ENCODE peak calls at places on chromosomes 5 and 9, in six cellular contexts. P, Y, X, F, G and R are unnamed samples.

GRCh38 chr5:95818181-95819147 is 4.1 kb downstream of the GLRX start:
- DNase-seq in P (no peak), Y (no peak), X (no peak), F (no peak), G (no peak), R (no peak)

GRCh38 chr9:123470991-123471770 is 115.2 kb downstream of the CRB2 start:
- DNase-seq in P (no peak), Y (no peak), X (no peak), F (no peak), G (no peak), R (no peak)

GRCh38 chr9:113631811-113632665 is 168.5 kb downstream of the RGS3 start:
- DNase-seq in P (no peak), Y (no peak), X (no peak), F (no peak), G (no peak), R (no peak)

GRCh38 chr5:180873628-180874520 is 12.8 kb upstream of the ZFP62 start:
- DNase-seq in P (peak; percentile 36), Y (peak; percentile 20), X (no peak), F (peak; percentile 74), G (no peak), R (no peak)

GRCh38 chr9:22056402-22056801 is 47.3 kb upstream of the CDKN2B start:
- DNase-seq in P (no peak), Y (no peak), X (no peak), F (no peak), G (no peak), R (no peak)

GRCh38 chr5:170420809-170421412 is 31.7 kb upstream of the KCNMB1 start:
- DNase-seq in P (no peak), Y (peak; percentile 43), X (peak; percentile 26), F (peak; percentile 40), G (no peak), R (peak; percentile 64)

GRCh38 chr5:61327761-61328753 is 4.0 kb upstream of the ZSWIM6 start:
- DNase-seq in P (peak; percentile 48), Y (peak; percentile 89), X (no peak), F (no peak), G (no peak), R (no peak)

GRCh38 chr5:108655750-108656450 is 91.8 kb upstream of the FER start:
- DNase-seq in P (no peak), Y (peak; percentile 68), X (no peak), F (no peak), G (no peak), R (no peak)

GRCh38 chr9:33923998-33924701 is 107.2 kb downstream of the UBE2R2 start:
- DNase-seq in P (no peak), Y (no peak), X (no peak), F (no peak), G (peak; percentile 49), R (no peak)

GRCh38 chr5:54090495-54091084 is 219.8 kb downstream of the ARL15 start:
- DNase-seq in P (no peak), Y (peak; percentile 88), X (no peak), F (no peak), G (no peak), R (no peak)

GRCh38 chr9:137301086-137301947 is 754 bp downstream of the NRARP start:
- DNase-seq in P (no peak), Y (peak; percentile 43), X (peak; percentile 34), F (peak; percentile 32), G (peak; percentile 79), R (peak; percentile 76)

GRCh38 chr5:149207821-149208220 is 63.8 kb upstream of the AFAP1L1 start:
- DNase-seq in P (no peak), Y (no peak), X (no peak), F (no peak), G (no peak), R (no peak)

GRCh38 chr9:127490831-127491230 is 39.5 kb downstream of the LRSAM1 start:
- DNase-seq in P (no peak), Y (no peak), X (no peak), F (no peak), G (no peak), R (no peak)

GRCh38 chr9:69470186-69470977 is 145.4 kb downstream of the ENTREP1 start:
- DNase-seq in P (no peak), Y (no peak), X (no peak), F (peak; percentile 92), G (no peak), R (peak; percentile 1)

GRCh38 chr5:14706615-14707021 is 42.1 kb downstream of the OTULIN start:
- DNase-seq in P (no peak), Y (peak; percentile 65), X (no peak), F (no peak), G (no peak), R (no peak)

GRCh38 chr5:80174790-80175189 is 81.1 kb downstream of the SERINC5 start:
- DNase-seq in P (no peak), Y (no peak), X (no peak), F (no peak), G (no peak), R (no peak)

GRCh38 chr5:103446813-103447212 is 115.8 kb downstream of the NUDT12 start:
- DNase-seq in P (no peak), Y (no peak), X (no peak), F (no peak), G (no peak), R (no peak)

GRCh38 chr5:67453526-67453925 is 256.9 kb upstream of the CD180 start:
- DNase-seq in P (no peak), Y (peak; percentile 88), X (no peak), F (no peak), G (no peak), R (no peak)

GRCh38 chr9:133207540-133208170 is 1.4 kb downstream of the OBP2B start:
- DNase-seq in P (no peak), Y (no peak), X (no peak), F (no peak), G (no peak), R (no peak)

GRCh38 chr9:8696536-8696935 is 897.0 kb upstream of the DMAC1 start:
- DNase-seq in P (no peak), Y (no peak), X (no peak), F (no peak), G (no peak), R (no peak)

GRCh38 chr9:131237931-131238401 is 38.3 kb downstream of the FAM78A start:
- DNase-seq in P (peak; percentile 76), Y (peak; percentile 90), X (peak; percentile 72), F (peak; percentile 72), G (peak; percentile 54), R (no peak)

GRCh38 chr9:81410201-81410600 is 279.1 kb downstream of the TLE1 start:
- DNase-seq in P (no peak), Y (peak; percentile 94), X (no peak), F (no peak), G (no peak), R (no peak)

GRCh38 chr9:18325337-18326011 is 148.5 kb upstream of the ADAMTSL1 start:
- DNase-seq in P (no peak), Y (no peak), X (no peak), F (no peak), G (no peak), R (no peak)

GRCh38 chr9:107486674-107487520 is 2.7 kb downstream of the KLF4 start:
- DNase-seq in P (no peak), Y (no peak), X (peak; percentile 28), F (peak; percentile 50), G (no peak), R (no peak)

GRCh38 chr9:126366366-126367011 is 39.9 kb downstream of the MVB12B start:
- DNase-seq in P (no peak), Y (peak; percentile 23), X (peak; percentile 34), F (peak; percentile 63), G (no peak), R (no peak)

GRCh38 chr5:115484368-115484767 is 60.2 kb downstream of the FEM1C start:
- DNase-seq in P (no peak), Y (no peak), X (no peak), F (no peak), G (no peak), R (no peak)

GRCh38 chr9:93086445-93087224 is 9.4 kb upstream of the CARD19 start:
- DNase-seq in P (no peak), Y (no peak), X (no peak), F (peak; percentile 55), G (no peak), R (no peak)

DNA sequence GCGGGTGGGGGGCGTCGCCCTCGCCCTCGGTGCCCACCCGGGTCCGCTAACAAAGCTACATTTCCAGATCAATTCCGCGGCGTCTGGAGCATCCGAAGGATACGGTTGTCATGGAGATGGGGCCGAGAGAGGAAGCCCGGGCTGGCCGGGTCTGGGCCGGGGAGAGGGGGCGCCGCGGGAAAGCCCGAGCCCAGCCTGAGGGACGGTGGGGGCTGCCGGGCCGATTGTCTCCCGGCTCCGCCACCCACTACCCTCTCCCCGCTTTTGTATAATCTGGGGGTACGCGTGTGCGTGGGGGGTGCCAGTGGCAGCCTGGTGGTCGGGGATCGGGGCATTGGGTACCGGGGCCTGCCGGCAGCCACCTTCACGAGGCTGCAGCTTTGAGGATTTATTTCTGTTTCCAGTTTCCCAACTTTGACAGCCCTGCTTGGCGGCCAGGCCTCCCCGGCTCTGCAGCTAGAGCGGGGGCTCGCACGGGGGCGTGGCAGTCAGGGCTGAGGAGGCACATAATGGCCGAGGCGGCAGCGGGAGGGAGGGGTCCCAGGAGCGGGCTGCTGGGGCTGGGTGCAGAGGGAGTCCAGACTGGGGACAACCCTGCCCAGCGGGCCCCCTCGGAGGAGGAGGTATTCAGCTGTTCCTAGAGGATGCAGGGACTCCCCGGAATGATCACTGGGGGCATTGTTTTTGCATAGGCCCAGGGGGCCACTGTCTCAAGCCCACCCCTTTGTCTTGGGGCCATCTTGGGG is 626 bp downstream of the PSD2 start:
- DNase-seq in P (no peak), Y (no peak), X (no peak), F (no peak), G (no peak), R (no peak)
- H3K27me3 ChIP-seq in P (peaks cover 18% of the 10 kb centered on the region), Y (peaks cover 50% of the 10 kb centered on the region), X (peaks cover 76% of the 10 kb centered on the region), F (peaks cover 35% of the 10 kb centered on the region), G (no peaks in the 10 kb centered on the region), R (peaks cover 10% of the 10 kb centered on the region)

DNA sequence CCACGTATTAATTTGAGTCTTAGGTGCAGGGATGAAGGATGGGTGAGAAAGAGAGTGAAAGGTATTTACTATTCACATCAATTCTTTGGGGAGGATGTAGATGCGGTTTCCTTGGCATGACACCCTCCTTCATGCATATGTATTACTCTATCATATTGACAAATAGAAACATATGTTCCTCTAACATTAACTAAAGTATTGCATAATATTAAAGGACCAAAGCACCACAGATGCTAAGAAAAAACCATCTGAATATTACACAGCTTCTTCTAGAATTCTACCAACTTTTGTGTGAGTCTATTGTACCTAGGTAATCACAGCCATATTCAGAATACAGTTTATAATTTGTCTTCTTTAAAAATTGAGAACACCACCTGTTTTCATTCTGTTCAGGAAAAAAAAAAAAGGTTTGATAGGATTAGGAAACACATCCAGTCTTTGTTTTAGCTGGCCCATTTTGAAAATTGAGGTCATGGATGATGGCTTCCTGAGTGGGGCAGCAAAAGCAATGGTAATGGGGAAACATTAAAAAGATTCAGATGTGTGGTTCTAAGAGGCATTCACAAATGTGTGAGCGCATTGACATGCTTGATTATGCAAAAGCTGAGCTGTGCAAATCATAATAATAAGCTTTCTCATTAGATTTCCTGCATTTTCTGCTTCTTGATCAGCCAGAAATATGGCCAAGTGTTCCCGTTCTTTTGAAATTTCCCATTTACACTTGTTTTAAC is 1011.6 kb upstream of the NUDT12 start:
- DNase-seq in P (no peak), Y (no peak), X (no peak), F (no peak), G (no peak), R (no peak)
- TF ChIP-seq CTCF in P (no peak), Y (no peak), X (no peak), F (no peak), G (no peak), R (no peak)

GRCh38 chr9:128903079-128903461 is 17.7 kb upstream of the PHYHD1 start:
- DNase-seq in P (no peak), Y (no peak), X (no peak), F (no peak), G (no peak), R (no peak)
- H3K4me1 ChIP-seq in P (peaks cover 31% of the 10 kb centered on the region), Y (peaks cover 7% of the 10 kb centered on the region), X (peaks cover 78% of the 10 kb centered on the region), F (peaks cover 13% of the 10 kb centered on the region), G (peaks cover 5% of the 10 kb centered on the region), R (no peaks in the 10 kb centered on the region)

GRCh38 chr5:1770443-1770802 is 29.2 kb downstream of the MRPL36 start:
- DNase-seq in P (no peak), Y (no peak), X (no peak), F (no peak), G (no peak), R (no peak)
- H3K27me3 ChIP-seq in P (no peaks in the 10 kb centered on the region), Y (peaks cover 6% of the 10 kb centered on the region), X (peaks cover 12% of the 10 kb centered on the region), F (no peaks in the 10 kb centered on the region), G (no peaks in the 10 kb centered on the region), R (no peaks in the 10 kb centered on the region)